ENCODE peak calls at places on chromosomes 12 and 14, in five cellular contexts. One of them, this sample, is unnamed.

GRCh38 chr12:43098078-43098477 is 453.9 kb downstream of the ADAMTS20 start:
- DNase-seq in GM13976: no peak
- DNase-seq in gastrocnemius medialis: no peak
- DNase-seq in mucosa of descending colon: no peak
- DNase-seq in cardiac fibroblast: no peak
- DNase-seq in this sample: no peak

GRCh38 chr14:23864856-23865255 is 88.7 kb upstream of the DHRS4 start:
- DNase-seq in mucosa of descending colon: no peak
- DNase-seq in cardiac fibroblast: no peak
- DNase-seq in gastrocnemius medialis: no peak
- DNase-seq in GM13976: no peak
- DNase-seq in this sample: no peak

GRCh38 chr12:67534671-67535070 is 113.9 kb upstream of the DYRK2 start:
- DNase-seq in GM13976: no peak
- DNase-seq in gastrocnemius medialis: no peak
- DNase-seq in cardiac fibroblast: peak
- DNase-seq in mucosa of descending colon: no peak
- DNase-seq in this sample: no peak

GRCh38 chr12:24499151-24500146 is 449.5 kb downstream of the BCAT1 start:
- DNase-seq in gastrocnemius medialis: no peak
- DNase-seq in cardiac fibroblast: peak
- DNase-seq in mucosa of descending colon: no peak
- DNase-seq in GM13976: no peak
- DNase-seq in this sample: no peak

GRCh38 chr12:53750812-53751335 is 905 bp downstream of the CISTR start:
- DNase-seq in GM13976: peak
- DNase-seq in gastrocnemius medialis: no peak
- DNase-seq in cardiac fibroblast: peak
- DNase-seq in mucosa of descending colon: peak
- DNase-seq in this sample: peak

GRCh38 chr14:91867316-91867988 is at the start of gene TC2N:
- DNase-seq in cardiac fibroblast: no peak
- DNase-seq in mucosa of descending colon: no peak
- DNase-seq in gastrocnemius medialis: no peak
- DNase-seq in GM13976: no peak
- DNase-seq in this sample: no peak

GRCh38 chr14:83940253-83940652 is 1589.7 kb upstream of the FLRT2 start:
- DNase-seq in cardiac fibroblast: no peak
- DNase-seq in GM13976: no peak
- DNase-seq in gastrocnemius medialis: no peak
- DNase-seq in mucosa of descending colon: no peak
- DNase-seq in this sample: no peak

GRCh38 chr14:37436519-37436918 is 158.5 kb downstream of the FOXA1 start:
- DNase-seq in GM13976: no peak
- DNase-seq in cardiac fibroblast: no peak
- DNase-seq in gastrocnemius medialis: no peak
- DNase-seq in mucosa of descending colon: peak
- DNase-seq in this sample: no peak

GRCh38 chr12:27243804-27244679 is at the start of gene STK38L:
- DNase-seq in mucosa of descending colon: peak
- DNase-seq in gastrocnemius medialis: peak
- DNase-seq in cardiac fibroblast: peak
- DNase-seq in GM13976: peak
- DNase-seq in this sample: peak
- TF ChIP-seq CTCF in mucosa of descending colon: no peak
- TF ChIP-seq CTCF in gastrocnemius medialis: no peak
- TF ChIP-seq CTCF in cardiac fibroblast: no peak
- TF ChIP-seq CTCF in GM13976: no peak
- TF ChIP-seq CTCF in this sample: no peak

GRCh38 chr12:59194794-59195193 is 274.5 kb upstream of the LRIG3 start:
- DNase-seq in GM13976: no peak
- DNase-seq in mucosa of descending colon: no peak
- DNase-seq in cardiac fibroblast: no peak
- DNase-seq in gastrocnemius medialis: no peak
- DNase-seq in this sample: no peak
- TF ChIP-seq CTCF in GM13976: no peak
- TF ChIP-seq CTCF in mucosa of descending colon: no peak
- TF ChIP-seq CTCF in cardiac fibroblast: no peak
- TF ChIP-seq CTCF in gastrocnemius medialis: no peak
- TF ChIP-seq CTCF in this sample: no peak

GRCh38 chr12:45816652-45817051 is 87.1 kb downstream of the ARID2 start:
- DNase-seq in gastrocnemius medialis: no peak
- DNase-seq in mucosa of descending colon: no peak
- DNase-seq in cardiac fibroblast: no peak
- DNase-seq in GM13976: no peak
- DNase-seq in this sample: no peak
- TF ChIP-seq CTCF in gastrocnemius medialis: no peak
- TF ChIP-seq CTCF in mucosa of descending colon: no peak
- TF ChIP-seq CTCF in cardiac fibroblast: peak
- TF ChIP-seq CTCF in GM13976: no peak
- TF ChIP-seq CTCF in this sample: no peak

DNA sequence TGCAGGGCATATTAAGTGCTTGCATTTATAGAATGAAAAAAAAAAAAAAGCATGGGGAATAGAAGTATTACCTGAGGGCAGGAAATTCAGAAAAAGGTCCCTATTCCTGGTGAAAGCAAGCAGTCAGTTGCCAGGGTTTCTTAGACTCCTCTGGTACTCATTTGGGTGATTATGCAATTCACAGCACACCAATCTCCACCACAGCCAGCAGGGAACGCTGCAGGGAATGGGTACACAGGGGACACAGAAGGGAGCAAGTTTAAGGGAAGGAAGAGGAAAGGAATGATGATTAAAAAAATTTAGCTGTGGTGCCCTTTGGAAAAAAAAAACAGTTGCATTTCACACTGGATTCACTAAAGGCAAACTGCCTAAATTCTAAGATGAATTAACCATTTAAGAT is 14.2 kb downstream of the BLTP3B start:
- DNase-seq in cardiac fibroblast: peak
- DNase-seq in GM13976: no peak
- DNase-seq in gastrocnemius medialis: no peak
- DNase-seq in mucosa of descending colon: no peak
- DNase-seq in this sample: peak
- TF ChIP-seq CTCF in cardiac fibroblast: peak
- TF ChIP-seq CTCF in GM13976: no peak
- TF ChIP-seq CTCF in gastrocnemius medialis: peak
- TF ChIP-seq CTCF in mucosa of descending colon: no peak
- TF ChIP-seq CTCF in this sample: no peak